ENCODE peak calls at places on chromosomes 11 and 22, in six cellular contexts. Z is Caco-2, N is neural progenitor cell, E is lower lobe of right lung, P is pancreas, X is body of pancreas. S is an unnamed sample.
A peak's percentile ranks its signal among the peaks of the same experiment; 100 is the strongest.

GRCh38 chr22:42294034-42294985 is 23.9 kb upstream of the TCF20 start:
- DNase-seq in Z (peak; percentile 64), N (peak; percentile 93), E (no peak), P (peak; percentile 79), X (peak; percentile 55), S (no peak)

GRCh38 chr22:25141994-25142620 is 57.6 kb upstream of the CRYBB3 start:
- DNase-seq in Z (no peak), N (peak; percentile 70), E (no peak), P (no peak), X (no peak), S (no peak)

GRCh38 chr11:15985863-15986139 is 370.5 kb downstream of the SOX6 start:
- DNase-seq in Z (no peak), N (no peak), E (no peak), P (no peak), X (no peak), S (no peak)

GRCh38 chr22:42970029-42970428 is 44.9 kb downstream of the PACSIN2 start:
- DNase-seq in Z (no peak), N (no peak), E (no peak), P (no peak), X (peak; percentile 62), S (no peak)

GRCh38 chr22:34800265-34800664 is 265.7 kb upstream of the ISX start:
- DNase-seq in Z (no peak), N (no peak), E (no peak), P (no peak), X (peak; percentile 52), S (peak; percentile 68)

GRCh38 chr11:32333335-32333991 is 101.9 kb downstream of the WT1 start:
- DNase-seq in Z (no peak), N (peak; percentile 72), E (peak; percentile 68), P (peak; percentile 79), X (peak; percentile 75), S (peak; percentile 77)

GRCh38 chr22:27170491-27170890 is 513.1 kb downstream of the MIAT start:
- DNase-seq in Z (no peak), N (no peak), E (no peak), P (no peak), X (peak; percentile 17), S (no peak)

GRCh38 chr22:26579331-26579886 is 10.5 kb downstream of the TPST2 start:
- DNase-seq in Z (no peak), N (no peak), E (peak; percentile 55), P (no peak), X (no peak), S (no peak)

GRCh38 chr11:17548444-17548843 is 1.4 kb downstream of the OTOG start:
- DNase-seq in Z (peak; percentile 58), N (peak; percentile 63), E (no peak), P (no peak), X (no peak), S (no peak)

GRCh38 chr11:71188073-71188472 is 64.3 kb downstream of the SHANK2 start:
- DNase-seq in Z (peak; percentile 35), N (no peak), E (no peak), P (peak; percentile 21), X (no peak), S (peak; percentile 37)

GRCh38 chr11:44333271-44334218 is 23.6 kb upstream of the ALX4 start:
- DNase-seq in Z (no peak), N (no peak), E (no peak), P (no peak), X (no peak), S (no peak)

GRCh38 chr11:44840526-44840925 is 110.2 kb downstream of the TP53I11 start:
- DNase-seq in Z (no peak), N (no peak), E (no peak), P (no peak), X (no peak), S (no peak)

GRCh38 chr11:117230286-117230961 is 1.4 kb downstream of the PCSK7 start:
- DNase-seq in Z (no peak), N (no peak), E (no peak), P (no peak), X (no peak), S (peak; percentile 46)

GRCh38 chr11:96506953-96507354 is 117.1 kb downstream of the JRKL start:
- DNase-seq in Z (no peak), N (no peak), E (no peak), P (no peak), X (no peak), S (no peak)

GRCh38 chr22:38017272-38017920 is 33.0 kb upstream of the SOX10 start:
- DNase-seq in Z (no peak), N (no peak), E (peak; percentile 89), P (peak; percentile 78), X (peak; percentile 68), S (peak; percentile 91)

GRCh38 chr11:120068114-120068573 is 69.8 kb downstream of the TRIM29 start:
- DNase-seq in Z (no peak), N (no peak), E (no peak), P (no peak), X (no peak), S (no peak)

GRCh38 chr11:16252373-16252772 is 104.0 kb downstream of the SOX6 start:
- DNase-seq in Z (no peak), N (peak; percentile 29), E (no peak), P (no peak), X (no peak), S (no peak)

GRCh38 chr22:28629420-28630184 is 50.0 kb downstream of the TTC28 start:
- DNase-seq in Z (no peak), N (peak; percentile 57), E (no peak), P (no peak), X (no peak), S (no peak)

GRCh38 chr22:33105501-33105911 is 47.3 kb upstream of the SYN3 start:
- DNase-seq in Z (no peak), N (no peak), E (no peak), P (no peak), X (no peak), S (no peak)

GRCh38 chr22:37410174-37411055 is 16.9 kb downstream of the ELFN2 start:
- DNase-seq in Z (no peak), N (no peak), E (peak; percentile 74), P (no peak), X (no peak), S (no peak)

GRCh38 chr11:1104411-1105182 is 29.9 kb downstream of the MUC2 start:
- DNase-seq in Z (no peak), N (no peak), E (no peak), P (peak; percentile 45), X (no peak), S (peak; percentile 57)

GRCh38 chr11:118929496-118930151 is 3.9 kb upstream of the BCL9L start:
- DNase-seq in Z (peak; percentile 99), N (peak; percentile 94), E (peak; percentile 89), P (peak; percentile 82), X (peak; percentile 92), S (peak; percentile 97)

GRCh38 chr11:70712471-70712870 is 314.1 kb downstream of the CTTN start:
- DNase-seq in Z (no peak), N (peak; percentile 40), E (no peak), P (no peak), X (no peak), S (peak; percentile 73)

DNA sequence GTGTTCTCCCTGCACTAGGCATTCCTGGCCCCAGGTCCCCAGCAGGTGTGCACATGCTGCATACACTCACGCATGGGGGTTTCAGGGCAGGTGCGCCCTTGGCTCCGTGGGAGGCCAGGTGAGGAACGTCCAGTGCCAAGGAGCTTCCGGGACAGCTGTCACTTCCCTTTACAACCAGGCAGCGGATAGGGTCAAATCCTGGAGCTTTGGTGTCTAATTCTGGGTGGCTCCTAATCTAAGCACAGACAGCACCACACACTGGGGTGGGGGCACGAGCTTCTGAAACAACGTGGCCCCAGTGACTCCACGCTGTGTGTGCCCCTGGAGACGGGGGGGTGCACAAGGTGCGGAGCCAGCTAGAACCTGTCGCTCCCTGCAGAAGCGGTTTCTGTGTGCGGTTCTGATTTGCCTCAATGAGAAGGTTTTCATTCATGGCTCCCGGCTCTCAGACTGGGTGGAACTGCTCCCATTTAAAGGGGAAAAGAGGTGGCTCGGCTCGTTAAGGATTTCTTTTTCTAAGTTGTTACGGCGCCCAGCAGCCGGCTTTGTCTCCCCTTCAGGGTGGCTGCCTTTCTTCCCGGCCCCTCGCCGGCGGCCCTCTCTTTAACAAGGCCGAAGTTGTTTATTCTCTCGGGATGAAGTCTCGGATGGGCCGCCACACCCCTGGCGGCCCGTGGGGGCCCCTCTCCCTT is 5.0 kb downstream of the CCND1 start:
- DNase-seq in Z (peak; percentile 55), N (peak; percentile 81), E (no peak), P (peak; percentile 56), X (peak; percentile 54), S (peak; percentile 60)
- H3K36me3 ChIP-seq in Z (peaks cover 14% of the 10 kb centered on the region), N (no peaks in the 10 kb centered on the region), E (peaks cover 58% of the 10 kb centered on the region), P (peaks cover 6% of the 10 kb centered on the region), X (no peaks in the 10 kb centered on the region), S (peaks cover 36% of the 10 kb centered on the region)

DNA sequence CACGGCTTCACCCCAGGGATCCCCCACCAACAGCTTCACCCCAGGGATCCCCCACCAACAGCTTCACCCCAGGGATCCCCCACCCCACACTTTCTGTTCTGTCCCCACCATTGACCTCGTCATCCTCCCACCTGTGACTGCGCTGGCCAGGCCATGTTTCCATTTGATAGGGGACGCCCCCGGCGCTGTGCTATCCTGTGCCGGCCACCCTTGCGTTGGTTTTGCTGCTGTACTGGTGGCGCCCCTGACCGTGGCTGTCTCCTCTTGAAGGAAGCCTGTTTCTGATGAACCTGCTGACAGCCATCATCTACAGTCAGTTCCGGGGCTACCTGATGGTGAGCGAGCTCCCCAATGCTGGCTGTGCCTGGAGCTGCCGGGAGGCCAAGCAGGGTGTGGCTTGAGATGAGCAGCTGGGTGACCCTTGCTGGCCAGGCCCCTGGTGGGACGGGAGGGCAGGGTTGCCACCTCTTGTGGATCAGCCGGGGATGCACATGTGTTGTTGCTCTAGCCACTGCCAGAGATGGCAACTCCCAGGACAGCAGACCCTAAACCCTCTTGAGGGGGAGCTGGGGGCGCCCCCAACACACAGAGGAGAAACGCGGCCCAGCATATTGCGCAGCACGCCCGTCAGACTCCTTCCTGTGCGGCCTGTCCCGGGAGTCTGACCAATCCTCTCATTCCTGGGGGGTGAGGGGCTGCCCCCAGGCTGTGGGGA is 22.5 kb downstream of the TPCN2 start:
- DNase-seq in Z (no peak), N (no peak), E (no peak), P (no peak), X (no peak), S (no peak)
- H3K36me3 ChIP-seq in Z (peaks cover 7% of the 10 kb centered on the region), N (no peaks in the 10 kb centered on the region), E (peaks cover 42% of the 10 kb centered on the region), P (peaks cover 4% of the 10 kb centered on the region), X (no peaks in the 10 kb centered on the region), S (peaks cover 2% of the 10 kb centered on the region)

DNA sequence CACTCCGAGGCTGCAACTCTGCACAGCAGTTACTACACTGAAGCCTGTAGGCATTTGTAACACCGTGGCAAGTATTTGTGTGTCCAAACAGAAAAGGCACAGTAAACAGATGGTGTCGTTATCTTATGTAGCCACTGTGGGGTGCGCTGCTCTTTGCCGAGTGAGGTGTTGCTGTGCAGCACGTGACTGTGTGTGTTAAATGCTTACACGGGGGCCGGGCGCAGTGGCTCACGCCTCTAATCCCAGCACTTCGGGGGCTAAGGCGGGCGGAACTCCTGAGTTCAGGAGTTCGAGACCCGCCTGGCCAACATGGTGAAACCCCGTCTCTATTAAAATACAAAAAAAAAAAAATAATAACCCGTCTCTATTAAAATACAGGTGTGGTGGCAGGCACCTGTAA is 11.5 kb downstream of the ZBED4 start:
- DNase-seq in Z (no peak), N (no peak), E (no peak), P (no peak), X (no peak), S (no peak)
- H3K36me3 ChIP-seq in Z (peaks cover 1% of the 10 kb centered on the region), N (peaks cover 7% of the 10 kb centered on the region), E (no peaks in the 10 kb centered on the region), P (no peaks in the 10 kb centered on the region), X (no peaks in the 10 kb centered on the region), S (no peaks in the 10 kb centered on the region)

DNA sequence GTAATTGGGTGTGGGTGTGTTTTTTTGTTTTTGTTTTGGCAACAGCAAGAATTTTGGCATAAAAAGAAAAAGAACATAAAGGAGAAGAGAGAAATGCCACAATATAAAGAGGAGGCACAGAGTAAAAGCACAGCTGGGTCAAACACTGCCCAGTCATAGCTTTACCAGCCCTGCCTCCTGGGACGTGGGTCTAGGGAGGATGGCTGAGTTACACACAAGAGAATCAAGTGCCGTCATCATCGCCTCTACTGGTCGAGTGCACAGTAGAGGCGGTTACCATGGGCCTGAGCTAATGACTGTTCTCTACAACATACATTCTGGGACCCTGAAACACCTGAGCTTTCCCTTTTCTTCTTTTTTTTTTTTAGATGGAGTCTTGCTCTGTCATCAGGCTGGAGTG is 87.6 kb upstream of the BID start:
- DNase-seq in Z (no peak), N (no peak), E (no peak), P (no peak), X (no peak), S (no peak)
- H3K36me3 ChIP-seq in Z (no peaks in the 10 kb centered on the region), N (no peaks in the 10 kb centered on the region), E (peaks cover 27% of the 10 kb centered on the region), P (peaks cover 46% of the 10 kb centered on the region), X (no peaks in the 10 kb centered on the region), S (peaks cover 12% of the 10 kb centered on the region)